ENCODE peak calls at places on chromosomes 12 and 14, in seven cellular contexts. One of them, this sample, is unnamed.

GRCh38 chr12:51318846-51319570 is 5.0 kb downstream of the BIN2 start:
- DNase-seq in GM23338: no peak
- DNase-seq in SK-N-SH: no peak
- DNase-seq in hepatocyte: no peak
- DNase-seq in OCI-LY7: peak
- DNase-seq in GM23248: no peak
- DNase-seq in PC-3: peak
- DNase-seq in this sample: peak

GRCh38 chr14:105888784-105889665 is 362.6 kb downstream of the TMEM121 start:
- DNase-seq in GM23338: no peak
- DNase-seq in SK-N-SH: no peak
- DNase-seq in hepatocyte: no peak
- DNase-seq in OCI-LY7: no peak
- DNase-seq in GM23248: no peak
- DNase-seq in PC-3: no peak
- DNase-seq in this sample: no peak

GRCh38 chr12:92987846-92988621 is 58.9 kb upstream of the EEA1 start:
- DNase-seq in GM23338: peak
- DNase-seq in SK-N-SH: no peak
- DNase-seq in hepatocyte: no peak
- DNase-seq in OCI-LY7: peak
- DNase-seq in GM23248: no peak
- DNase-seq in PC-3: no peak
- DNase-seq in this sample: peak

GRCh38 chr12:104738371-104738710 is 219.7 kb downstream of the SLC41A2 start:
- DNase-seq in GM23338: no peak
- DNase-seq in SK-N-SH: no peak
- DNase-seq in hepatocyte: no peak
- DNase-seq in OCI-LY7: no peak
- DNase-seq in GM23248: no peak
- DNase-seq in PC-3: no peak
- DNase-seq in this sample: no peak

GRCh38 chr12:20475542-20475941 is 107.2 kb downstream of the PDE3A start:
- DNase-seq in GM23338: no peak
- DNase-seq in SK-N-SH: no peak
- DNase-seq in hepatocyte: no peak
- DNase-seq in OCI-LY7: no peak
- DNase-seq in GM23248: no peak
- DNase-seq in PC-3: no peak
- DNase-seq in this sample: no peak

GRCh38 chr12:19282133-19282532 is 152.6 kb downstream of the PLEKHA5 start:
- DNase-seq in GM23338: no peak
- DNase-seq in SK-N-SH: no peak
- DNase-seq in hepatocyte: no peak
- DNase-seq in OCI-LY7: no peak
- DNase-seq in GM23248: no peak
- DNase-seq in PC-3: no peak
- DNase-seq in this sample: no peak

GRCh38 chr14:93936245-93936644 is 9.1 kb downstream of the FAM181A start:
- DNase-seq in GM23338: peak
- DNase-seq in SK-N-SH: peak
- DNase-seq in hepatocyte: peak
- DNase-seq in OCI-LY7: peak
- DNase-seq in GM23248: peak
- DNase-seq in PC-3: peak
- DNase-seq in this sample: no peak

GRCh38 chr14:90193925-90194324 is 62.4 kb upstream of the PSMC1 start:
- DNase-seq in GM23338: peak
- DNase-seq in SK-N-SH: peak
- DNase-seq in hepatocyte: no peak
- DNase-seq in OCI-LY7: peak
- DNase-seq in GM23248: no peak
- DNase-seq in PC-3: no peak
- DNase-seq in this sample: no peak

GRCh38 chr14:23252006-23252405 is 14.3 kb downstream of the RNF212B start:
- DNase-seq in GM23338: peak
- DNase-seq in SK-N-SH: no peak
- DNase-seq in hepatocyte: no peak
- DNase-seq in OCI-LY7: no peak
- DNase-seq in GM23248: no peak
- DNase-seq in PC-3: no peak
- DNase-seq in this sample: no peak

GRCh38 chr14:74018029-74018703 is 922 bp downstream of the ENTPD5 start:
- DNase-seq in GM23338: no peak
- DNase-seq in SK-N-SH: no peak
- DNase-seq in hepatocyte: no peak
- DNase-seq in OCI-LY7: no peak
- DNase-seq in GM23248: peak
- DNase-seq in PC-3: peak
- DNase-seq in this sample: no peak

GRCh38 chr14:99649219-99649618 is 4.3 kb downstream of the HHIPL1 start:
- DNase-seq in GM23338: no peak
- DNase-seq in SK-N-SH: no peak
- DNase-seq in hepatocyte: no peak
- DNase-seq in OCI-LY7: no peak
- DNase-seq in GM23248: peak
- DNase-seq in PC-3: peak
- DNase-seq in this sample: no peak

GRCh38 chr12:30740274-30740673 is 14.5 kb downstream of the CAPRIN2 start:
- DNase-seq in GM23338: no peak
- DNase-seq in SK-N-SH: no peak
- DNase-seq in hepatocyte: no peak
- DNase-seq in OCI-LY7: no peak
- DNase-seq in GM23248: no peak
- DNase-seq in PC-3: no peak
- DNase-seq in this sample: no peak

GRCh38 chr12:1065629-1066028 is 74.6 kb downstream of the ERC1 start:
- DNase-seq in GM23338: no peak
- DNase-seq in SK-N-SH: no peak
- DNase-seq in hepatocyte: no peak
- DNase-seq in OCI-LY7: no peak
- DNase-seq in GM23248: no peak
- DNase-seq in PC-3: no peak
- DNase-seq in this sample: no peak

GRCh38 chr14:77243853-77244252 is 27.2 kb downstream of the NGB start:
- DNase-seq in GM23338: no peak
- DNase-seq in SK-N-SH: no peak
- DNase-seq in hepatocyte: no peak
- DNase-seq in OCI-LY7: peak
- DNase-seq in GM23248: no peak
- DNase-seq in PC-3: no peak
- DNase-seq in this sample: no peak

GRCh38 chr14:105890474-105891220 is 364.3 kb downstream of the TMEM121 start:
- DNase-seq in GM23338: no peak
- DNase-seq in SK-N-SH: no peak
- DNase-seq in hepatocyte: no peak
- DNase-seq in OCI-LY7: no peak
- DNase-seq in GM23248: no peak
- DNase-seq in PC-3: no peak
- DNase-seq in this sample: no peak

GRCh38 chr14:67428501-67429031 is 16.6 kb upstream of the PLEK2 start:
- DNase-seq in GM23338: no peak
- DNase-seq in SK-N-SH: no peak
- DNase-seq in hepatocyte: peak
- DNase-seq in OCI-LY7: no peak
- DNase-seq in GM23248: peak
- DNase-seq in PC-3: peak
- DNase-seq in this sample: no peak

GRCh38 chr12:54759751-54760150 is 94.6 kb upstream of the MUCL1 start:
- DNase-seq in GM23338: peak
- DNase-seq in SK-N-SH: no peak
- DNase-seq in hepatocyte: peak
- DNase-seq in OCI-LY7: peak
- DNase-seq in GM23248: peak
- DNase-seq in PC-3: peak
- DNase-seq in this sample: peak

GRCh38 chr12:42732908-42733411 is 143.4 kb upstream of the PRICKLE1 start:
- DNase-seq in GM23338: no peak
- DNase-seq in SK-N-SH: no peak
- DNase-seq in hepatocyte: no peak
- DNase-seq in OCI-LY7: no peak
- DNase-seq in GM23248: no peak
- DNase-seq in PC-3: no peak
- DNase-seq in this sample: no peak

GRCh38 chr12:113039911-113040425 is 16.6 kb upstream of the DTX1 start:
- DNase-seq in GM23338: no peak
- DNase-seq in SK-N-SH: no peak
- DNase-seq in hepatocyte: no peak
- DNase-seq in OCI-LY7: no peak
- DNase-seq in GM23248: no peak
- DNase-seq in PC-3: peak
- DNase-seq in this sample: no peak

GRCh38 chr12:62802981-62803380 is 132.0 kb downstream of the PPM1H start:
- DNase-seq in GM23338: no peak
- DNase-seq in SK-N-SH: no peak
- DNase-seq in hepatocyte: no peak
- DNase-seq in OCI-LY7: no peak
- DNase-seq in GM23248: no peak
- DNase-seq in PC-3: peak
- DNase-seq in this sample: no peak

GRCh38 chr12:121536058-121536928 is 44.5 kb downstream of the KDM2B start:
- DNase-seq in GM23338: peak
- DNase-seq in SK-N-SH: peak
- DNase-seq in hepatocyte: peak
- DNase-seq in OCI-LY7: peak
- DNase-seq in GM23248: peak
- DNase-seq in PC-3: no peak
- DNase-seq in this sample: peak

GRCh38 chr12:121535150-121536057 is 45.4 kb downstream of the KDM2B start:
- DNase-seq in GM23338: no peak
- DNase-seq in SK-N-SH: no peak
- DNase-seq in hepatocyte: peak
- DNase-seq in OCI-LY7: no peak
- DNase-seq in GM23248: no peak
- DNase-seq in PC-3: no peak
- DNase-seq in this sample: peak

GRCh38 chr12:121538699-121539061 is 42.1 kb downstream of the KDM2B start:
- DNase-seq in GM23338: peak
- DNase-seq in SK-N-SH: no peak
- DNase-seq in hepatocyte: no peak
- DNase-seq in OCI-LY7: peak
- DNase-seq in GM23248: peak
- DNase-seq in PC-3: peak
- DNase-seq in this sample: peak

GRCh38 chr12:121537814-121538698 is 42.8 kb downstream of the KDM2B start:
- DNase-seq in GM23338: no peak
- DNase-seq in SK-N-SH: peak
- DNase-seq in hepatocyte: peak
- DNase-seq in OCI-LY7: peak
- DNase-seq in GM23248: peak
- DNase-seq in PC-3: peak
- DNase-seq in this sample: peak

GRCh38 chr12:121536929-121537813 is 43.7 kb downstream of the KDM2B start:
- DNase-seq in GM23338: peak
- DNase-seq in SK-N-SH: peak
- DNase-seq in hepatocyte: peak
- DNase-seq in OCI-LY7: peak
- DNase-seq in GM23248: peak
- DNase-seq in PC-3: peak
- DNase-seq in this sample: peak
- TF ChIP-seq EZH2phosphoT487 in GM23338: no peak
- TF ChIP-seq EZH2phosphoT487 in SK-N-SH: no peak
- TF ChIP-seq EZH2phosphoT487 in hepatocyte: no peak
- TF ChIP-seq EZH2phosphoT487 in OCI-LY7: no peak
- TF ChIP-seq EZH2phosphoT487 in GM23248: no peak
- TF ChIP-seq EZH2phosphoT487 in PC-3: no peak
- TF ChIP-seq EZH2phosphoT487 in this sample: no peak

DNA sequence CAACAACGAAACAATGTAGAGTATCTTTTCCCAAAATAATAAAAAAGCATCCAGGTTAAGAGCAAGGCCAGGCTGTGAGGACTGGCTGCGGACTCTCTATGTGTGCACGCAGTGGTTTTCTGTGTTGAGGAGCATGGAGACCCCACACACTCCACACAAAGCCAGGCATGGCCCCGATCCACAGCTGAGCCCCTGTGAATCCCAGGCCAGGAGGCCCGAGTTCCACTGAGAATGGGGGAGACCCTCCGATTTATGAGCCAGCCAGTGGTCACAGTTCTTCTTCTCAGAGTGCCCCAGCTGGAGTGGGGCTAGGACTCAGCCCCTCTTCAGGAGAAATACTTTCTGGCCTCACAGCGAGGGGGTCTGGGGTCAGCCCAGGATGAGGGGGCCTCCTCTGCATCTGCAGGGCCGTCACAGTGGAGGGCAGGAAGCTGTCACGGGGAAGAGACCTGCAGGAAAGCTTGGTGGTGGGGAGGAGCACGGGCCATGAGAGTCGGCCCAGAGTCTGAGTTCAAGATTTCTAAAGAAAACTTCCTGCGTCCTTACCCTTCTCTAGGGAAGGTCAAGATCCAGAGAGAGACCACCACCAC is 20.1 kb downstream of the NCKAP5L start:
- DNase-seq in GM23338: no peak
- DNase-seq in SK-N-SH: no peak
- DNase-seq in hepatocyte: no peak
- DNase-seq in OCI-LY7: no peak
- DNase-seq in GM23248: no peak
- DNase-seq in PC-3: no peak
- DNase-seq in this sample: no peak
- H3K27ac ChIP-seq in GM23338: peak
- H3K27ac ChIP-seq in SK-N-SH: no peak
- H3K27ac ChIP-seq in hepatocyte: peak
- H3K27ac ChIP-seq in OCI-LY7: no peak
- H3K27ac ChIP-seq in GM23248: no peak
- H3K27ac ChIP-seq in PC-3: no peak
- H3K27ac ChIP-seq in this sample: no peak

DNA sequence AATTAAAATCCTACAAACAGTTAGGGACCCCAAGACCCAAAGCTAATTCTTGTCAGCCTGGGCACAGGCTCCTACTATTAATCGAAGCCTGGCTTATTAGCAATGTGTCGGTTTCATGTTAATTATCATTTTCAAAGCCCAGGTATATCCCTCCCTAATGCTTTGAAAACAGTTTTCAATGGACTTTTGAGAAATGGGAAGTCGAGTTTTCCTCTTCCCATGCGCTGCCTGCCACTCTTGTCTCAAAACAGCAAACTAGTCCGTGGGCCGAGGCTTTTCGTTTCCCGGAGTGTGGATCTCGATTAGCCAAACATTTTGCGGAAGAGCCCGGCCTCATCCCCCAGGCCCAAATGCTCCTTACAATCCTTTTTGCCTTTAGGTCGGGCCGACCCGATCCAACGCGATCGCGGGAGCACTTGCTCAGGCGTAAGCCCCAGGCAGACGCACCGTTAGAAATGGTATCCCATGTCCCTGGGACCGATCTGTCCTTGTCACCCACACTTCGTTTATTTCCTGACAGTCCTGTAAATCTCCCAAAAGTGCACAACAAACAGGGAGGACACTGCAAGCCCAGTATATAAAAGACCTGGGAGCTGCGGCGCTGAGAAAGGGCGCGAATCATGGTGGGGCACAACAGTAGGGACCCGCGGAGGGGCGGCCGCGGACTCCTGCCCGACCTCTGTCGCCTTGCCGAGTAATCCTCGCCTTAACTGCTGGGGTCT is 1.5 kb downstream of the SIX6 start:
- DNase-seq in GM23338: peak
- DNase-seq in SK-N-SH: no peak
- DNase-seq in hepatocyte: no peak
- DNase-seq in OCI-LY7: no peak
- DNase-seq in GM23248: no peak
- DNase-seq in PC-3: no peak
- DNase-seq in this sample: no peak
- TF ChIP-seq EZH2phosphoT487 in GM23338: peak
- TF ChIP-seq EZH2phosphoT487 in SK-N-SH: no peak
- TF ChIP-seq EZH2phosphoT487 in hepatocyte: peak
- TF ChIP-seq EZH2phosphoT487 in OCI-LY7: no peak
- TF ChIP-seq EZH2phosphoT487 in GM23248: peak
- TF ChIP-seq EZH2phosphoT487 in PC-3: no peak
- TF ChIP-seq EZH2phosphoT487 in this sample: no peak

GRCh38 chr12:64840949-64841717 is 16.7 kb downstream of the TBC1D30 start:
- DNase-seq in GM23338: no peak
- DNase-seq in SK-N-SH: no peak
- DNase-seq in hepatocyte: peak
- DNase-seq in OCI-LY7: no peak
- DNase-seq in GM23248: no peak
- DNase-seq in PC-3: peak
- DNase-seq in this sample: no peak
- H3K27ac ChIP-seq in GM23338: no peak
- H3K27ac ChIP-seq in SK-N-SH: no peak
- H3K27ac ChIP-seq in hepatocyte: peak
- H3K27ac ChIP-seq in OCI-LY7: no peak
- H3K27ac ChIP-seq in GM23248: no peak
- H3K27ac ChIP-seq in PC-3: no peak
- H3K27ac ChIP-seq in this sample: no peak

This sample was measured in MM.1S.